ENCODE peak calls at places on chromosomes 4 and X, in ten cellular contexts. Z, L, D, Q, J, P, E, U, R and G are unnamed samples.

GRCh38 chr4:111435986-111436744 is 709.1 kb upstream of the FAM241A start:
- DNase-seq in Z (no peak), L (no peak), D (no peak), Q (no peak), J (no peak), P (no peak), E (no peak), U (no peak), R (no peak), G (no peak)

GRCh38 chr4:14867847-14868246 is 134.4 kb upstream of the CPEB2 start:
- DNase-seq in Z (no peak), L (no peak), D (no peak), Q (no peak), J (no peak), P (no peak), E (no peak), U (no peak), R (no peak), G (peak)

GRCh38 chrX:13747836-13748235 is 13.3 kb downstream of the OFD1 start:
- DNase-seq in Z (peak), L (peak), D (peak), Q (no peak), J (no peak), P (no peak), E (no peak), U (peak), R (no peak), G (no peak)

GRCh38 chrX:24260827-24261550 is 52.9 kb downstream of the SUPT20HL2 start:
- DNase-seq in Z (peak), L (peak), D (peak), Q (peak), J (no peak), P (peak), E (no peak), U (no peak), R (peak), G (peak)

GRCh38 chr4:8101213-8101781 is 57.3 kb downstream of the ABLIM2 start:
- DNase-seq in Z (no peak), L (peak), D (no peak), Q (peak), J (no peak), P (peak), E (no peak), U (peak), R (peak), G (no peak)

GRCh38 chr4:188091-188490 is 63.8 kb downstream of the ZNF718 start:
- DNase-seq in Z (no peak), L (no peak), D (no peak), Q (no peak), J (no peak), P (no peak), E (no peak), U (no peak), R (no peak), G (no peak)

GRCh38 chr4:94758141-94758699 is 465 bp downstream of the BMPR1B start:
- DNase-seq in Z (peak), L (peak), D (peak), Q (no peak), J (no peak), P (peak), E (no peak), U (peak), R (no peak), G (peak)

GRCh38 chr4:26218677-26219181 is 102.1 kb upstream of the RBPJ start:
- DNase-seq in Z (no peak), L (no peak), D (no peak), Q (no peak), J (no peak), P (no peak), E (no peak), U (no peak), R (no peak), G (no peak)

GRCh38 chr4:625631-626031 is 258 bp downstream of the PDE6B start:
- DNase-seq in Z (no peak), L (no peak), D (peak), Q (no peak), J (no peak), P (no peak), E (no peak), U (no peak), R (no peak), G (peak)

GRCh38 chrX:46576458-46576857 is 2.9 kb downstream of the CHST7 start:
- DNase-seq in Z (peak), L (peak), D (no peak), Q (no peak), J (no peak), P (no peak), E (peak), U (no peak), R (peak), G (no peak)

GRCh38 chr4:145351162-145351561 is 130.5 kb upstream of the SMAD1 start:
- DNase-seq in Z (no peak), L (no peak), D (no peak), Q (no peak), J (no peak), P (no peak), E (no peak), U (no peak), R (no peak), G (no peak)

GRCh38 chr4:42480774-42481173 is 83.5 kb downstream of the SHISA3 start:
- DNase-seq in Z (no peak), L (no peak), D (no peak), Q (no peak), J (no peak), P (no peak), E (no peak), U (no peak), R (no peak), G (no peak)

GRCh38 chr4:85756938-85757337 is 282.0 kb downstream of the ARHGAP24 start:
- DNase-seq in Z (peak), L (no peak), D (peak), Q (no peak), J (no peak), P (no peak), E (no peak), U (peak), R (no peak), G (no peak)

GRCh38 chrX:149877636-149878035 is 3.3 kb upstream of the MAGEA8 start:
- DNase-seq in Z (no peak), L (no peak), D (no peak), Q (no peak), J (no peak), P (no peak), E (no peak), U (peak), R (no peak), G (no peak)

GRCh38 chr4:133263082-133263481 is 114.0 kb downstream of the PCDH10 start:
- DNase-seq in Z (no peak), L (no peak), D (no peak), Q (no peak), J (no peak), P (no peak), E (no peak), U (no peak), R (no peak), G (no peak)

GRCh38 chr4:174212061-174212460 is 71.4 kb downstream of the FBXO8 start:
- DNase-seq in Z (no peak), L (no peak), D (no peak), Q (no peak), J (no peak), P (no peak), E (no peak), U (no peak), R (no peak), G (no peak)

DNA sequence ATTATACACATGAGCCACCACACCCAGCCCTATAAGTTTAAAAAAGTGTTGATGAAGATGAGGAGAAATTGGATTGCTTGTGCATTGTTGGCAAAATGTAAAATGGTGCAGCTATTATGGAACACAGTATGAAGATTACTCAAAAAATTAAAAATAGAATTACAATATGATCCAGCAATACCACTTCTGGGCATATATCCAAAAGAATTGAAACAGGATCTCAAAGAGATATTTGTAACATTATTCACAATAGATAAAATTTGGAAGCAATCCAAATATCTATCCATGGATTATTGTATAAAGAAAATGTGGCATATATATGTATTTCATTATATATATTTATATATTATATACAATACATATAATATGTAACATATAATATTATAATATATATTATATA is 515.6 kb upstream of the GNPDA2 start:
- DNase-seq in Z (no peak), L (no peak), D (no peak), Q (no peak), J (no peak), P (no peak), E (no peak), U (no peak), R (no peak), G (no peak)
- H3K27ac ChIP-seq in Z (no peak), L (no peak), D (no peak), Q (no peak), J (no peak), P (no peak), E (no peak), U (no peak), R (no peak), G (no peak)

DNA sequence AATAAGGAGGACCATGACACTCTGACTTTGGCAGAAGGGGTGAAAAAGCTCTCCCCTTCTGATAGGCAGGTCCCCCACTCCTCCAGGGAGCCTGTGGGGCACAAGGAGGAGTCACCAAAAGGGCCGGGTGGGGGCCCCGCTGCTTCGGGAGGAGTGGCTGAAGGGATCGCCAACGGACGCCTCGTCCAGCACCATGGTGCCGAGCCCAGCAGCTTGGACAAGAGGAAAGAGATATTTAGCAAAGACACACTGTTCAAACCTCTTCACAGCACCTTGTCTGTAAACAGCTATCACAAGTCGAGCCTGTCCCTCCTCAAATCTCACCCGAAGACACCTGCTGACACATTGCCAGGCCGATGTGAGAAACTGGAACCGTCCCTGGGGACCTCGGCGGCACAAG is 105.6 kb downstream of the STOX2 start:
- DNase-seq in Z (no peak), L (no peak), D (no peak), Q (no peak), J (no peak), P (no peak), E (no peak), U (no peak), R (no peak), G (no peak)
- TF ChIP-seq POLR2A in Z (no peak), L (no peak), D (no peak), Q (no peak), J (no peak), P (no peak), E (no peak), U (no peak), R (no peak), G (no peak)

GRCh38 chrX:10769165-10769564 is 148.8 kb upstream of the MID1 start:
- DNase-seq in Z (peak), L (no peak), D (no peak), Q (no peak), J (no peak), P (no peak), E (no peak), U (peak), R (no peak), G (no peak)
- H3K4me3 ChIP-seq in Z (no peak), L (no peak), D (no peak), Q (no peak), J (no peak), P (no peak), E (no peak), U (no peak), R (no peak), G (no peak)

DNA sequence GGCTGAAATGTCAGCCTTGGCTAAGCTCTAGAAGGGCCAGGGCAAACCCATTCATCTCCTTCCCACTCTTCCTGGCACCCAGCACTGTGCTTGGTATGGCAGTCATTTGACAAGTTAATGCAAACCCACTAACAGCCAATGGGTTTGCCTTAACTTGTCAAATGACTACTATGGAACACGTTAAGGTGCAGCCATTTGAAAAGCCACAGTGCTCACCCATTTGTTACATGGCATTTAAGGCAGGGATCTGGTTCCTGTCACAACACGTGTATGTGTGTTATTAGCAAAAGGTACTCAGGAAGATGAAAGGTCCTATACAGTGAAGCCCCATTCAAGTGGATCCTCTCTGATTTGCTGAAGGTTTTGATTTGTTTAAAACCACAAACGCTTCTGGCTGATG is 7.2 kb downstream of the CRMP1 start:
- DNase-seq in Z (no peak), L (no peak), D (no peak), Q (no peak), J (no peak), P (no peak), E (no peak), U (no peak), R (no peak), G (no peak)
- H3K27ac ChIP-seq in Z (no peak), L (no peak), D (no peak), Q (no peak), J (no peak), P (no peak), E (no peak), U (no peak), R (no peak), G (no peak)